ENCODE peak calls at places on chromosomes 7 and 10, in seven cellular contexts. One of them, this sample, is unnamed. For H3K4me1, the result is how much of the 10 kb centered on the place peaks cover.

GRCh38 chr10:60123668-60124067 is 217.3 kb upstream of the CCDC6 start:
- DNase-seq in K562: no peak
- DNase-seq in upper lobe of right lung: no peak
- DNase-seq in SJSA1: no peak
- DNase-seq in body of pancreas: no peak
- DNase-seq in mammary epithelial cell: peak
- DNase-seq in uterus: no peak
- DNase-seq in this sample: no peak

GRCh38 chr7:90736316-90736715 is 140.2 kb downstream of the CDK14 start:
- DNase-seq in K562: no peak
- DNase-seq in upper lobe of right lung: no peak
- DNase-seq in SJSA1: no peak
- DNase-seq in body of pancreas: no peak
- DNase-seq in mammary epithelial cell: no peak
- DNase-seq in uterus: no peak
- DNase-seq in this sample: no peak

GRCh38 chr10:11754620-11755019 is 12.4 kb downstream of the ECHDC3 start:
- DNase-seq in K562: no peak
- DNase-seq in upper lobe of right lung: peak
- DNase-seq in SJSA1: no peak
- DNase-seq in body of pancreas: no peak
- DNase-seq in mammary epithelial cell: no peak
- DNase-seq in uterus: no peak
- DNase-seq in this sample: no peak

GRCh38 chr7:67821116-67821515 is 824.5 kb downstream of the TYW1 start:
- DNase-seq in K562: no peak
- DNase-seq in upper lobe of right lung: no peak
- DNase-seq in SJSA1: no peak
- DNase-seq in body of pancreas: no peak
- DNase-seq in mammary epithelial cell: no peak
- DNase-seq in uterus: no peak
- DNase-seq in this sample: no peak

GRCh38 chr10:3655528-3655927 is 129.5 kb downstream of the KLF6 start:
- DNase-seq in K562: no peak
- DNase-seq in upper lobe of right lung: no peak
- DNase-seq in SJSA1: no peak
- DNase-seq in body of pancreas: no peak
- DNase-seq in mammary epithelial cell: no peak
- DNase-seq in uterus: no peak
- DNase-seq in this sample: no peak

GRCh38 chr7:155584763-155585531 is 38.6 kb upstream of the CNPY1 start:
- DNase-seq in K562: peak
- DNase-seq in upper lobe of right lung: no peak
- DNase-seq in SJSA1: no peak
- DNase-seq in body of pancreas: peak
- DNase-seq in mammary epithelial cell: no peak
- DNase-seq in uterus: no peak
- DNase-seq in this sample: no peak

GRCh38 chr7:70676243-70676642 is 455.7 kb upstream of the GALNT17 start:
- DNase-seq in K562: no peak
- DNase-seq in upper lobe of right lung: no peak
- DNase-seq in SJSA1: no peak
- DNase-seq in body of pancreas: no peak
- DNase-seq in mammary epithelial cell: no peak
- DNase-seq in uterus: no peak
- DNase-seq in this sample: no peak

GRCh38 chr7:114255404-114255841 is 159.2 kb upstream of the FOXP2 start:
- DNase-seq in K562: no peak
- DNase-seq in upper lobe of right lung: no peak
- DNase-seq in SJSA1: no peak
- DNase-seq in body of pancreas: no peak
- DNase-seq in mammary epithelial cell: no peak
- DNase-seq in uterus: no peak
- DNase-seq in this sample: no peak

GRCh38 chr10:114374141-114374791 is 30.0 kb downstream of the AFAP1L2 start:
- DNase-seq in K562: no peak
- DNase-seq in upper lobe of right lung: no peak
- DNase-seq in SJSA1: no peak
- DNase-seq in body of pancreas: peak
- DNase-seq in mammary epithelial cell: no peak
- DNase-seq in uterus: peak
- DNase-seq in this sample: no peak

GRCh38 chr10:89644967-89645741 is at the start of gene PANK1:
- DNase-seq in K562: peak
- DNase-seq in upper lobe of right lung: peak
- DNase-seq in SJSA1: peak
- DNase-seq in body of pancreas: peak
- DNase-seq in mammary epithelial cell: peak
- DNase-seq in uterus: peak
- DNase-seq in this sample: peak

GRCh38 chr7:101362334-101363195 is at the start of gene COL26A1:
- DNase-seq in K562: no peak
- DNase-seq in upper lobe of right lung: peak
- DNase-seq in SJSA1: no peak
- DNase-seq in body of pancreas: peak
- DNase-seq in mammary epithelial cell: no peak
- DNase-seq in uterus: peak
- DNase-seq in this sample: no peak

GRCh38 chr7:150317748-150318444 is 5.3 kb upstream of the LRRC61 start:
- DNase-seq in K562: peak
- DNase-seq in upper lobe of right lung: no peak
- DNase-seq in SJSA1: peak
- DNase-seq in body of pancreas: no peak
- DNase-seq in mammary epithelial cell: no peak
- DNase-seq in uterus: no peak
- DNase-seq in this sample: no peak

GRCh38 chr7:106618480-106618879 is 42.5 kb downstream of the CCDC71L start:
- DNase-seq in K562: no peak
- DNase-seq in upper lobe of right lung: no peak
- DNase-seq in SJSA1: peak
- DNase-seq in body of pancreas: peak
- DNase-seq in mammary epithelial cell: no peak
- DNase-seq in uterus: no peak
- DNase-seq in this sample: no peak

GRCh38 chr10:113362645-113363091 is 190.2 kb upstream of the HABP2 start:
- DNase-seq in K562: no peak
- DNase-seq in upper lobe of right lung: no peak
- DNase-seq in SJSA1: peak
- DNase-seq in body of pancreas: no peak
- DNase-seq in mammary epithelial cell: peak
- DNase-seq in uterus: peak
- DNase-seq in this sample: no peak

GRCh38 chr10:69912584-69912983 is 110.9 kb downstream of the COL13A1 start:
- DNase-seq in K562: no peak
- DNase-seq in upper lobe of right lung: no peak
- DNase-seq in SJSA1: no peak
- DNase-seq in body of pancreas: no peak
- DNase-seq in mammary epithelial cell: no peak
- DNase-seq in uterus: peak
- DNase-seq in this sample: no peak

GRCh38 chr10:17029581-17030271 is 99.9 kb downstream of the CUBN start:
- DNase-seq in K562: peak
- DNase-seq in upper lobe of right lung: peak
- DNase-seq in SJSA1: peak
- DNase-seq in body of pancreas: peak
- DNase-seq in mammary epithelial cell: peak
- DNase-seq in uterus: peak
- DNase-seq in this sample: peak

GRCh38 chr7:82481499-82482097 is 38.0 kb upstream of the CACNA2D1 start:
- DNase-seq in K562: no peak
- DNase-seq in upper lobe of right lung: no peak
- DNase-seq in SJSA1: peak
- DNase-seq in body of pancreas: no peak
- DNase-seq in mammary epithelial cell: peak
- DNase-seq in uterus: no peak
- DNase-seq in this sample: no peak

GRCh38 chr7:75943864-75944263 is 28.9 kb downstream of the POR start:
- DNase-seq in K562: peak
- DNase-seq in upper lobe of right lung: no peak
- DNase-seq in SJSA1: no peak
- DNase-seq in body of pancreas: no peak
- DNase-seq in mammary epithelial cell: peak
- DNase-seq in uterus: no peak
- DNase-seq in this sample: no peak

GRCh38 chr10:63114031-63114814 is 18.9 kb upstream of the NRBF2 start:
- DNase-seq in K562: no peak
- DNase-seq in upper lobe of right lung: no peak
- DNase-seq in SJSA1: no peak
- DNase-seq in body of pancreas: peak
- DNase-seq in mammary epithelial cell: peak
- DNase-seq in uterus: peak
- DNase-seq in this sample: no peak

GRCh38 chr10:7561216-7561893 is 105.4 kb downstream of the ITIH5 start:
- DNase-seq in K562: no peak
- DNase-seq in upper lobe of right lung: no peak
- DNase-seq in SJSA1: no peak
- DNase-seq in body of pancreas: peak
- DNase-seq in mammary epithelial cell: no peak
- DNase-seq in uterus: peak
- DNase-seq in this sample: no peak

GRCh38 chr7:39360766-39361165 is 205.4 kb upstream of the YAE1 start:
- DNase-seq in K562: no peak
- DNase-seq in upper lobe of right lung: no peak
- DNase-seq in SJSA1: no peak
- DNase-seq in body of pancreas: no peak
- DNase-seq in mammary epithelial cell: no peak
- DNase-seq in uterus: no peak
- DNase-seq in this sample: no peak

GRCh38 chr10:97822261-97822687 is 27.4 kb upstream of the GOLGA7B start:
- DNase-seq in K562: no peak
- DNase-seq in upper lobe of right lung: no peak
- DNase-seq in SJSA1: no peak
- DNase-seq in body of pancreas: peak
- DNase-seq in mammary epithelial cell: peak
- DNase-seq in uterus: no peak
- DNase-seq in this sample: no peak

GRCh38 chr7:128167316-128167691 is 73.8 kb upstream of the LEP start:
- DNase-seq in K562: peak
- DNase-seq in upper lobe of right lung: no peak
- DNase-seq in SJSA1: no peak
- DNase-seq in body of pancreas: peak
- DNase-seq in mammary epithelial cell: peak
- DNase-seq in uterus: peak
- DNase-seq in this sample: no peak

GRCh38 chr10:95229724-95230627 is 35.9 kb downstream of the ACSM6 start:
- DNase-seq in K562: no peak
- DNase-seq in upper lobe of right lung: no peak
- DNase-seq in SJSA1: peak
- DNase-seq in body of pancreas: no peak
- DNase-seq in mammary epithelial cell: peak
- DNase-seq in uterus: no peak
- DNase-seq in this sample: no peak

GRCh38 chr10:62842983-62843382 is 26.8 kb upstream of the EGR2 start:
- DNase-seq in K562: no peak
- DNase-seq in upper lobe of right lung: no peak
- DNase-seq in SJSA1: no peak
- DNase-seq in body of pancreas: no peak
- DNase-seq in mammary epithelial cell: no peak
- DNase-seq in uterus: no peak
- DNase-seq in this sample: no peak

GRCh38 chr7:12291870-12292269 is 80.8 kb downstream of the TMEM106B start:
- DNase-seq in K562: no peak
- DNase-seq in upper lobe of right lung: no peak
- DNase-seq in SJSA1: no peak
- DNase-seq in body of pancreas: no peak
- DNase-seq in mammary epithelial cell: peak
- DNase-seq in uterus: no peak
- DNase-seq in this sample: no peak

GRCh38 chr10:100668001-100668400 is 77.4 kb upstream of the PAX2 start:
- DNase-seq in K562: no peak
- DNase-seq in upper lobe of right lung: no peak
- DNase-seq in SJSA1: no peak
- DNase-seq in body of pancreas: no peak
- DNase-seq in mammary epithelial cell: no peak
- DNase-seq in uterus: no peak
- DNase-seq in this sample: no peak

GRCh38 chr7:30308392-30308791 is 24.0 kb downstream of the ZNRF2 start:
- DNase-seq in K562: no peak
- DNase-seq in upper lobe of right lung: no peak
- DNase-seq in SJSA1: no peak
- DNase-seq in body of pancreas: no peak
- DNase-seq in mammary epithelial cell: no peak
- DNase-seq in uterus: no peak
- DNase-seq in this sample: no peak

GRCh38 chr10:5959116-5959515 is 18.2 kb downstream of the IL15RA start:
- DNase-seq in K562: no peak
- DNase-seq in upper lobe of right lung: peak
- DNase-seq in SJSA1: no peak
- DNase-seq in body of pancreas: no peak
- DNase-seq in mammary epithelial cell: no peak
- DNase-seq in uterus: peak
- DNase-seq in this sample: no peak

GRCh38 chr7:134058980-134059379 is 68.2 kb upstream of the LRGUK start:
- DNase-seq in K562: no peak
- DNase-seq in upper lobe of right lung: no peak
- DNase-seq in SJSA1: no peak
- DNase-seq in body of pancreas: no peak
- DNase-seq in mammary epithelial cell: no peak
- DNase-seq in uterus: no peak
- DNase-seq in this sample: no peak

GRCh38 chr10:77592946-77593636 is 44.5 kb downstream of the KCNMA1 start:
- DNase-seq in K562: no peak
- DNase-seq in upper lobe of right lung: no peak
- DNase-seq in SJSA1: peak
- DNase-seq in body of pancreas: no peak
- DNase-seq in mammary epithelial cell: peak
- DNase-seq in uterus: no peak
- DNase-seq in this sample: no peak
- H3K27ac ChIP-seq in K562: no peak
- H3K27ac ChIP-seq in upper lobe of right lung: no peak
- H3K27ac ChIP-seq in SJSA1: peak
- H3K27ac ChIP-seq in body of pancreas: no peak
- H3K27ac ChIP-seq in mammary epithelial cell: peak
- H3K27ac ChIP-seq in uterus: peak
- H3K27ac ChIP-seq in this sample: peak

GRCh38 chr10:45627412-45628048 is 45.0 kb downstream of the ZFAND4 start:
- DNase-seq in K562: no peak
- DNase-seq in upper lobe of right lung: no peak
- DNase-seq in SJSA1: no peak
- DNase-seq in body of pancreas: peak
- DNase-seq in mammary epithelial cell: no peak
- DNase-seq in uterus: no peak
- DNase-seq in this sample: no peak
- H3K4me1 ChIP-seq in K562: under half
- H3K4me1 ChIP-seq in upper lobe of right lung: under half
- H3K4me1 ChIP-seq in SJSA1: under half
- H3K4me1 ChIP-seq in body of pancreas: under half
- H3K4me1 ChIP-seq in mammary epithelial cell: under half
- H3K4me1 ChIP-seq in uterus: under half
- H3K4me1 ChIP-seq in this sample: under half

GRCh38 chr10:72855129-72855528 is 38.4 kb upstream of the OIT3 start:
- DNase-seq in K562: no peak
- DNase-seq in upper lobe of right lung: no peak
- DNase-seq in SJSA1: no peak
- DNase-seq in body of pancreas: no peak
- DNase-seq in mammary epithelial cell: no peak
- DNase-seq in uterus: no peak
- DNase-seq in this sample: no peak
- H3K4me3 ChIP-seq in K562: no peak
- H3K4me3 ChIP-seq in upper lobe of right lung: no peak
- H3K4me3 ChIP-seq in SJSA1: no peak
- H3K4me3 ChIP-seq in body of pancreas: no peak
- H3K4me3 ChIP-seq in mammary epithelial cell: no peak
- H3K4me3 ChIP-seq in uterus: no peak
- H3K4me3 ChIP-seq in this sample: no peak

GRCh38 chr7:43678315-43678714 is 51.0 kb downstream of the COA1 start:
- DNase-seq in K562: no peak
- DNase-seq in upper lobe of right lung: no peak
- DNase-seq in SJSA1: no peak
- DNase-seq in body of pancreas: no peak
- DNase-seq in mammary epithelial cell: no peak
- DNase-seq in uterus: no peak
- DNase-seq in this sample: no peak
- H3K27ac ChIP-seq in K562: no peak
- H3K27ac ChIP-seq in upper lobe of right lung: no peak
- H3K27ac ChIP-seq in SJSA1: no peak
- H3K27ac ChIP-seq in body of pancreas: no peak
- H3K27ac ChIP-seq in mammary epithelial cell: no peak
- H3K27ac ChIP-seq in uterus: no peak
- H3K27ac ChIP-seq in this sample: no peak

This sample was measured in esophagus squamous epithelium.